ENCODE peak calls at places on chromosomes 1 and 21, in four cellular contexts. X is prostate gland; K is dorsolateral prefrontal cortex; P is CD8-positive, alpha-beta T cell. H is an unnamed sample.
A peak's percentile ranks its signal among the peaks of the same experiment; 100 is the strongest.

GRCh38 chr1:21944261-21945074 is 7.4 kb upstream of the HSPG2 start:
- DNase-seq in K (no peak), P (no peak), X (peak; percentile 57), H (peak; percentile 57)

GRCh38 chr21:43832648-43833047 is 32.4 kb upstream of the AGPAT3 start:
- DNase-seq in X (no peak), K (no peak), P (no peak), H (no peak)

GRCh38 chr1:74908797-74909196 is 175.8 kb downstream of the TYW3 start:
- DNase-seq in P (no peak), K (no peak), X (no peak), H (no peak)

GRCh38 chr1:154219511-154219910 is 1.2 kb upstream of the UBAP2L start:
- DNase-seq in K (no peak), X (no peak), P (no peak), H (no peak)

GRCh38 chr1:38117444-38117887 is 70.9 kb upstream of the POU3F1 start:
- DNase-seq in P (no peak), X (peak; percentile 79), K (no peak), H (no peak)

GRCh38 chr1:227729144-227729880 is 5.8 kb downstream of the JMJD4 start:
- DNase-seq in P (no peak), X (no peak), K (no peak), H (no peak)

GRCh38 chr1:17207966-17208418 is 3.1 kb downstream of the PADI1 start:
- DNase-seq in X (no peak), K (no peak), P (peak; percentile 27), H (peak; percentile 80)

GRCh38 chr1:22252248-22252647 is 109.4 kb upstream of the WNT4 start:
- DNase-seq in X (no peak), K (no peak), P (no peak), H (peak; percentile 59)

GRCh38 chr1:229629251-229629650 is 3.2 kb downstream of the URB2 start:
- DNase-seq in P (no peak), X (no peak), K (no peak), H (no peak)

GRCh38 chr1:19384113-19384512 is 72.0 kb downstream of the SLC66A1 start:
- DNase-seq in P (no peak), X (no peak), K (no peak), H (peak; percentile 41)

GRCh38 chr1:40414331-40414730 is 35.9 kb upstream of the ZFP69B start:
- DNase-seq in K (no peak), X (no peak), P (no peak), H (no peak)

GRCh38 chr1:228374711-228375577 is 31.7 kb downstream of the TRIM11 start:
- DNase-seq in X (peak; percentile 58), P (no peak), K (peak; percentile 72), H (peak; percentile 27)

GRCh38 chr1:94854458-94855306 is 34.5 kb downstream of the SLC44A3 start:
- DNase-seq in P (peak; percentile 74), K (peak; percentile 76), X (peak; percentile 91), H (peak; percentile 90)
- H3K4me3 ChIP-seq in P (peak overlapping the region; percentile 51), K (peak overlapping the region; percentile 51), X (peak overlapping the region; percentile 36), H (peak overlapping the region; percentile 57)

DNA sequence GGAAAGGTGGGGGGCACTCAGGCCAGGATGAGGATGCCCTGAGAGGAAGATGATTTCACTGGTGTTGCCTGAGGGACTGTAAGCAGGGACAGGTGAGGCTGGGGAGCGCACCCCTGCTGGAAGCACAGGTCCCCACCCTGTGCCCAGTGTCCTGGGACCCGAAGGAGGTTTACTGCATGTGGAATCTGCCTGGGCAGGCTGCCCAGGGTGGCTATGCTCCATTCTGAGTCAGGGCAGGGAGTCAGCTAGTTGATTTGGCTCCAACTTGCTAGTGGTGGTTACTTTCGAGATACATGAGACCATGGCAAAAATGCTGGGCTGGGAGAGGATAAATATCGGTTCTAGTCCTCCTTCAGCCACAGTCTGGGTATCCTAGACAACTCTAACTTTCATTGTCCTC is 7.9 kb downstream of the TLR5 start:
- DNase-seq in P (no peak), X (peak; percentile 29), K (no peak), H (no peak)
- H3K27ac ChIP-seq in P (no peak overlapping the region), X (peak overlapping the region; percentile 70), K (no peak overlapping the region), H (no peak overlapping the region)

GRCh38 chr1:77978293-77978968 is 441 bp downstream of the FUBP1 start:
- DNase-seq in X (peak; percentile 75), K (peak; percentile 36), P (peak; percentile 73), H (peak; percentile 94)

GRCh38 chr1:77976433-77977076 is 2.3 kb downstream of the FUBP1 start:
- DNase-seq in X (no peak), K (no peak), P (no peak), H (no peak)

GRCh38 chr1:77977989-77978292 is 931 bp downstream of the FUBP1 start:
- DNase-seq in K (no peak), P (no peak), X (no peak), H (no peak)

GRCh38 chr1:77975907-77976306 is 3.0 kb downstream of the FUBP1 start:
- DNase-seq in K (no peak), X (no peak), P (no peak), H (no peak)

GRCh38 chr1:77975386-77975785 is 3.5 kb downstream of the FUBP1 start:
- DNase-seq in P (no peak), K (no peak), X (no peak), H (no peak)
- H3K4me3 ChIP-seq in P (peak overlapping the region; percentile 10), K (peak overlapping the region; percentile 88), X (no peak overlapping the region), H (no peak overlapping the region)

GRCh38 chr1:42541104-42541503 is 78.0 kb downstream of the CCDC30 start:
- DNase-seq in X (no peak), K (no peak), P (no peak), H (no peak)
- H3K27ac ChIP-seq in X (no peak overlapping the region), K (no peak overlapping the region), P (no peak overlapping the region), H (no peak overlapping the region)

GRCh38 chr1:6181347-6181770 is 1.2 kb upstream of the CHD5 start:
- DNase-seq in K (no peak), X (no peak), P (no peak), H (no peak)

GRCh38 chr1:6178751-6179563 is 1.2 kb downstream of the CHD5 start:
- DNase-seq in X (no peak), P (no peak), K (no peak), H (no peak)

GRCh38 chr1:6180215-6180577 is at the start of gene CHD5:
- DNase-seq in P (no peak), X (no peak), K (no peak), H (no peak)

GRCh38 chr1:6179564-6180175 is 451 bp downstream of the CHD5 start:
- DNase-seq in K (no peak), P (no peak), X (no peak), H (no peak)

DNA sequence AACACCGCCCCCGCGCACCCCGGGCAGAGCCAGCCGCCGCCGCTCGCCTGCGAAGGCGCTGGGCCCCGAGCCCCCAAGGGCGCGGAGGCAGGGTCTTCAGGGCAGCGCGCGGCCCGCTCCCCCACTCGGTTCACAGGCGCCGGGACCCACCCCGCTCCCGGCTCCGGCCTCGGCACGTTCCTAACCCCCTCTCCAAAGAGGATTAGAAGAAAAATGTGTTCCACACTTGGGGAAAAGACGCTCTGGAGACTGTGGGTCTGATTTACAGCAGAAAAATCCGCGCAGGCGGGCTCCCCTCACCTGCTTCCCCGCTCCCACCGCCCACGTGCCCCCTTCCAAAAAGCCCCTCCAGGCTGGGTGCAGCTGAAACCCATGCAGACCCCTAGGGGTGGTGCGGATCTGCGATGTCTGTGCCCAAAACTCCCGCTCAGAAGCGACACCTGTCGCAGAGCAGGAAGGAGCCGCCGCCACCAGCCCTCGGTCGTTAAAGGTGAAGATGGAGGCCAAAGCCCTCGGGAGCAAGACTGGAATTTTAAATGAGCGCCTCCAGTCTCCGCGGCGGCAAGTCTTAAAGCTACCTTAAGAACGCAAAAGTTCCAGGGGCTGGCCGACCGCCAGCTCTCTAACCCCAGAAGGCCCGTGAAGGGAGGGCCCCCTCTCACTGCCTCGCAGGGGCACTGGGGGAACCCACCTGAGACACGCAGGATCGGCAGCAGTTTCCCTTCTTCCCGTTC is 624 bp upstream of the CHD5 start:
- DNase-seq in P (no peak), K (no peak), X (no peak), H (peak; percentile 25)
- H3K4me3 ChIP-seq in P (peak overlapping the region; percentile 19), K (peak overlapping the region; percentile 42), X (no peak overlapping the region), H (no peak overlapping the region)

GRCh38 chr1:226086776-226087175 is 24.3 kb downstream of the H3-3A start:
- DNase-seq in X (no peak), K (no peak), P (no peak), H (peak; percentile 42)

GRCh38 chr1:226083303-226084101 is 21.0 kb downstream of the H3-3A start:
- DNase-seq in P (peak; percentile 94), K (peak; percentile 91), X (peak; percentile 91), H (peak; percentile 94)

GRCh38 chr1:226082587-226082917 is 20.0 kb downstream of the H3-3A start:
- DNase-seq in P (no peak), K (no peak), X (no peak), H (no peak)

GRCh38 chr1:226085675-226086074 is 23.2 kb downstream of the H3-3A start:
- DNase-seq in X (no peak), P (no peak), K (no peak), H (no peak)

GRCh38 chr1:226082959-226083302 is 20.4 kb downstream of the H3-3A start:
- DNase-seq in P (no peak), X (peak; percentile 49), K (peak; percentile 53), H (peak; percentile 70)
- H3K27ac ChIP-seq in P (peak overlapping the region; percentile 15), X (peak overlapping the region; percentile 78), K (peak overlapping the region; percentile 38), H (peak overlapping the region; percentile 7)

H was measured in SJCRH30.